ENCODE peak calls at places on chromosomes 13 and 19, in six cellular contexts. Y is HL-60, J is thoracic aorta, O is GM23338, Q is BJ, A is hepatocyte. B is an unnamed sample.

GRCh38 chr13:31970237-31970930 is 61.2 kb upstream of the FRY start:
- DNase-seq in Y (no peak), J (no peak), O (no peak), Q (peak), A (no peak), B (no peak)

GRCh38 chr13:110259651-110260050 is 47.3 kb downstream of the COL4A1 start:
- DNase-seq in Y (no peak), J (no peak), O (no peak), Q (no peak), A (no peak), B (no peak)

GRCh38 chr19:48239582-48240141 is 16.1 kb downstream of the CARD8 start:
- DNase-seq in Y (no peak), J (no peak), O (no peak), Q (no peak), A (no peak), B (no peak)

GRCh38 chr19:45200614-45201013 is 22.0 kb downstream of the BLOC1S3 start:
- DNase-seq in Y (no peak), J (no peak), O (peak), Q (no peak), A (no peak), B (no peak)

GRCh38 chr19:46402725-46403124 is 10.6 kb downstream of the CCDC8 start:
- DNase-seq in Y (no peak), J (no peak), O (no peak), Q (no peak), A (peak), B (no peak)

GRCh38 chr13:90185734-90186133 is 1161.8 kb upstream of the MIR17HG start:
- DNase-seq in Y (no peak), J (no peak), O (no peak), Q (no peak), A (no peak), B (no peak)

GRCh38 chr19:46617566-46618079 is 7.3 kb downstream of the PTGIR start:
- DNase-seq in Y (no peak), J (no peak), O (no peak), Q (no peak), A (no peak), B (no peak)

GRCh38 chr19:30302076-30302475 is 70.1 kb upstream of the ZNF536 start:
- DNase-seq in Y (no peak), J (no peak), O (no peak), Q (no peak), A (no peak), B (no peak)

GRCh38 chr19:58543826-58544590 is at the start of gene TRIM28:
- DNase-seq in Y (peak), J (peak), O (peak), Q (peak), A (peak), B (peak)

GRCh38 chr19:23887642-23888041 is 27.0 kb upstream of the ZNF726 start:
- DNase-seq in Y (no peak), J (no peak), O (no peak), Q (no peak), A (no peak), B (no peak)

GRCh38 chr13:49399801-49400472 is 43.9 kb downstream of the CAB39L start:
- DNase-seq in Y (no peak), J (no peak), O (no peak), Q (no peak), A (peak), B (no peak)

GRCh38 chr13:59883885-59884284 is 279.8 kb downstream of the DIAPH3 start:
- DNase-seq in Y (no peak), J (no peak), O (no peak), Q (no peak), A (no peak), B (no peak)

GRCh38 chr13:21413013-21413412 is 46.1 kb downstream of the ZDHHC20 start:
- DNase-seq in Y (no peak), J (no peak), O (no peak), Q (no peak), A (no peak), B (no peak)
- TF ChIP-seq CTCF in Y (no peak), J (no peak), O (no peak), Q (no peak), A (no peak), B (no peak)

DNA sequence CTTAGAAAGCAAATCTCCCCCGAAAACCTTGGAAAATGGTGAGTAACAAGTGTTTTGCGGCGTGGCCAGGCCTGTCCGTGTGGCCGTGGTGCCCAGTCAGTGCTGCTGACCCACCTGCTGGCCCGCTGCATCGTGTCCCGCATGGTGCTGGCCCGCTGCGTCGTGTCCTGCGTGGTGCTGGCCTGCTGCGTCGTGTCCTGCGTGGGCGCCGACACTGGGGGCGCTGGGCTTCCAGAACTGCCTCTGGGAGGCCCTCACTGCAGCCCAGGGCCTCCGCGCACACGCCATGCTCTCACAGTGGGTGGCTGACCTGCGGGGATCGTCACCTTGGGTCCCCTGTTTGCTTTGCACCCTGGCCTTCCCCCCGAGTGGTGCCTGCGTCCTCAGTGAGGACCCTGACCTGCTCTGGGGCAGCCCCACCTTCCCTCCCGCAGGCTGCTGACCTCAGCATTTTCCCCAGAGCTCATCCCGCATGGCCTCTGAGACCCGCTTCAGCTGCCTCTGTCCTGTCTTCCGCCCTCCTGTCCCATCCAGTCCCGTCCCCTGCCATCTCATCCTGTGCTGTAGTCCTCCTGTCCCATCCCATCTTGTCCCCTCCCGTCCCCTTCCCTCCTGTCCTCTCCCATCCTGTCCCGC is 10.6 kb downstream of the PLEKHJ1 start:
- DNase-seq in Y (no peak), J (no peak), O (no peak), Q (no peak), A (no peak), B (no peak)
- H3K4me3 ChIP-seq in Y (no peak), J (no peak), O (no peak), Q (no peak), A (no peak), B (no peak)

DNA sequence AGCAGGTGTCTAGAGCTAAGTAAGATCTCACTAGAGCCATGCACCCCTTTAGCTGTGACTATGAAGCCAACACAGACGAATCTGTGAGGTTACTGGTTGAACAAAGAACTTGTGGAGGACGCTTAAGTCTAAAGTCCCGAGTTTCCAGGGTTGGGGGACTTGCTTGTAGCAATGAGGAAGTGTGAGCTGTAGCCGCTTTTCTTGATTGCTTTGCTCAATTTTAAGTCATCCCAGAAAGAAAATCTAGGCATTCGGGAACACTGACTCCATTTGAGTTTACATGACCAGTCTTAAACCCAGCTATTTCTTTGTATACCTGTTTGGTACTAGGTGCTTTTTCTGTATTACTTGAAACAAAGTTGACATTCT is 1.7 kb downstream of the GPC5 start:
- DNase-seq in Y (no peak), J (no peak), O (peak), Q (no peak), A (no peak), B (no peak)
- TF ChIP-seq CTCF in Y (no peak), J (no peak), O (no peak), Q (no peak), A (no peak), B (no peak)

DNA sequence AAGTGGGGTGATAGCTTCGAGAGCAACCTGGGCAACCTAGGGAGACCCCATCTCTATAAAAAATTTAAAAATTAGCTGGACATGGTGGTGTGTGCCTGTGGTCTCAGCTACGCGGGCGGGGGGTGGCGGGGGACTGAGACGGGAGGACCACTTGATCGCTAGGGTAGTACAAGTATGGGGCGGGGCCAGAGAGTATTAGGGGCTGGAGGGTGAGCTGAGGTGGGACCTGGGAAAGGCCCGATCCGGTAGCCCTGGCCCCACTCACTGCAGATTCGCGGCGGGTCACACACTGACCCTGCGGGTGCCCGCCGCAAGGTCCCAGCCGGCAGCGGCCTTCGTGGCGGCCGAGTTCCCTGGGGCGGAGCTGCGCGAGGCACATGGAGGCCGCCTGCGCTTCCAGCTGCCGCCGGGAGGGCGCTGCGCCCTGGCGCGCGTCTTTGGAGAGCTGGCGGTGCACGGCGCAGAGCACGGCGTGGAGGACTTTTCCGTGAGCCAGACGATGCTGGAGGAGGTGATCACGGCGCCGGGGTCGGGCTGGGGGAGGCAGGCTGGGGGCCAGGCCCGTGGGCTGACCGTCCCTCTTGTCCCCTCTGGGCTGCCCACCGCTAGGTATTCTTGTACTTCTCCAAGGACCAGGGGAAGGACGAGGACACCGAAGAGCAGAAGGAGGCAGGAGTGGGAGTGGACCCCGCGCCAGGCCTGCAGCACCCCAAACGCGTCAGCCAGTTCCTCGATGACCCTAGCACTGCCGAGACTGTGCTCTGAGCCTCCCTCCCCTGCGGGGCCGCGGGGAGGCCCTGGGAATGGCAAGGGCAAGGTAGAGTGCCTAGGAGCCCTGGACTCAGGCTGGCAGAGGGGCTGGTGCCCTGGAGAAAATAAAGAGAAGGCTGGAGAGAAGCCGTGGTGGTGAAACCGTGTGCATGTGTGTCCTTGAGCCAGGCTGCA is 2.0 kb upstream of the ARHGAP45 start:
- DNase-seq in Y (peak), J (no peak), O (peak), Q (no peak), A (peak), B (no peak)
- H3K4me3 ChIP-seq in Y (no peak), J (no peak), O (peak), Q (no peak), A (no peak), B (no peak)

GRCh38 chr13:47638627-47639026 is 362.4 kb downstream of the SUCLA2 start:
- DNase-seq in Y (no peak), J (no peak), O (no peak), Q (no peak), A (no peak), B (no peak)
- TF ChIP-seq CTCF in Y (no peak), J (no peak), O (no peak), Q (no peak), A (no peak), B (no peak)

GRCh38 chr13:106569233-106570095 is 1.5 kb upstream of the ARGLU1 start:
- DNase-seq in Y (no peak), J (no peak), O (no peak), Q (no peak), A (peak), B (no peak)
- H3K4me3 ChIP-seq in Y (no peak), J (no peak), O (peak), Q (no peak), A (no peak), B (no peak)

GRCh38 chr13:23667750-23668149 is 97.5 kb downstream of the TNFRSF19 start:
- DNase-seq in Y (no peak), J (no peak), O (peak), Q (no peak), A (no peak), B (no peak)
- TF ChIP-seq CTCF in Y (no peak), J (no peak), O (peak), Q (no peak), A (peak), B (no peak)

B was measured in GM12864.